ENCODE peak calls at places on chromosomes 6 and 20, in five cellular contexts. Z, M, N, B and T are unnamed samples.
A peak's percentile ranks its signal among the peaks of the same experiment; 100 is the strongest.

GRCh38 chr20:63224272-63225081 is 8.5 kb upstream of the YTHDF1 start:
- DNase-seq in M (peak; percentile 46), B (no peak), Z (peak; percentile 41), N (peak; percentile 44), T (no peak)

GRCh38 chr20:53621482-53622246 is 28.0 kb upstream of the ZNF217 start:
- DNase-seq in Z (peak; percentile 33), N (peak; percentile 82), B (peak; percentile 100), M (peak; percentile 95), T (no peak)

GRCh38 chr6:158773581-158774449 is 45.4 kb downstream of the EZR start:
- DNase-seq in N (no peak), Z (peak; percentile 74), B (no peak), M (no peak), T (no peak)

GRCh38 chr20:21052686-21053001 is 53.5 kb downstream of the LINC00237 start:
- DNase-seq in Z (no peak), N (no peak), B (no peak), M (no peak), T (no peak)

GRCh38 chr20:15637971-15638754 is 935.1 kb downstream of the KIF16B start:
- DNase-seq in B (no peak), Z (peak; percentile 45), M (no peak), N (no peak), T (no peak)

GRCh38 chr6:151430886-151431285 is 21.0 kb downstream of the RMND1 start:
- DNase-seq in Z (peak; percentile 49), B (no peak), M (no peak), N (no peak), T (no peak)

GRCh38 chr6:165849539-165850430 is 186.7 kb upstream of the PDE10A start:
- DNase-seq in B (no peak), M (peak; percentile 32), Z (no peak), N (no peak), T (peak; percentile 83)

GRCh38 chr6:75849329-75850025 is 100.4 kb downstream of the MYO6 start:
- DNase-seq in M (peak; percentile 11), N (peak; percentile 19), B (no peak), Z (no peak), T (no peak)

GRCh38 chr6:147048930-147049329 is 155.3 kb upstream of the STXBP5 start:
- DNase-seq in Z (no peak), N (peak; percentile 15), M (no peak), B (no peak), T (no peak)

GRCh38 chr6:7726416-7727149 is 684 bp downstream of the BMP6 start:
- DNase-seq in B (no peak), N (no peak), M (no peak), Z (peak; percentile 50), T (peak; percentile 87)

GRCh38 chr6:46505693-46506512 is 14.7 kb upstream of the RCAN2 start:
- DNase-seq in Z (no peak), M (no peak), N (no peak), B (no peak), T (no peak)

GRCh38 chr6:68468244-68468884 is 166.7 kb upstream of the ADGRB3 start:
- DNase-seq in M (peak; percentile 2), Z (peak; percentile 42), N (no peak), B (no peak), T (no peak)

GRCh38 chr6:43911354-43911624 is 141.3 kb downstream of the VEGFA start:
- DNase-seq in B (no peak), Z (no peak), N (peak; percentile 16), M (no peak), T (no peak)

GRCh38 chr6:37783025-37783825 is 36.3 kb upstream of the ZFAND3 start:
- DNase-seq in Z (peak; percentile 84), M (no peak), N (peak; percentile 23), B (no peak), T (no peak)

GRCh38 chr6:146813554-146813953 is 214.8 kb downstream of the ADGB start:
- DNase-seq in B (no peak), N (peak; percentile 32), M (peak; percentile 69), Z (no peak), T (no peak)

GRCh38 chr6:167409689-167410088 is 84.8 kb downstream of the TTLL2 start:
- DNase-seq in M (no peak), N (no peak), B (no peak), Z (no peak), T (peak; percentile 74)

GRCh38 chr6:73129653-73130443 is 95.4 kb downstream of the KHDC1L start:
- DNase-seq in N (peak; percentile 66), Z (peak; percentile 79), B (no peak), M (peak; percentile 82), T (peak; percentile 94)

GRCh38 chr6:98641929-98642328 is 192.4 kb upstream of the POU3F2 start:
- DNase-seq in Z (no peak), M (no peak), N (no peak), B (peak; percentile 56), T (no peak)

GRCh38 chr6:73451166-73452106 is 661 bp downstream of the CGAS start:
- DNase-seq in N (peak; percentile 43), M (peak; percentile 49), B (peak; percentile 41), Z (peak; percentile 48), T (no peak)

GRCh38 chr6:11393713-11394627 is 143.6 kb upstream of the TMEM170B start:
- DNase-seq in Z (no peak), M (peak; percentile 36), N (peak; percentile 3), B (no peak), T (no peak)

GRCh38 chr20:11182715-11183114 is 508.9 kb upstream of the JAG1 start:
- DNase-seq in M (peak; percentile 57), N (no peak), B (no peak), Z (no peak), T (no peak)

GRCh38 chr20:49880177-49880576 is 35.2 kb downstream of the SPATA2 start:
- DNase-seq in N (peak; percentile 78), M (peak; percentile 24), Z (no peak), B (no peak), T (no peak)

GRCh38 chr20:40868568-40869223 is 159.9 kb upstream of the TOP1 start:
- DNase-seq in B (peak; percentile 10), N (peak; percentile 85), Z (no peak), M (peak; percentile 71), T (no peak)

GRCh38 chr6:18022398-18023231 is 35.2 kb upstream of the KIF13A start:
- DNase-seq in N (peak; percentile 57), M (peak; percentile 80), B (no peak), Z (peak; percentile 95), T (no peak)

GRCh38 chr6:105137388-105137787 is 42.4 kb downstream of the POPDC3 start:
- DNase-seq in Z (no peak), B (peak; percentile 8), N (no peak), M (peak; percentile 18), T (no peak)

GRCh38 chr20:44343162-44343675 is 6.4 kb downstream of the R3HDML start:
- DNase-seq in Z (no peak), B (no peak), M (no peak), N (no peak), T (no peak)

GRCh38 chr6:15776458-15776980 is 113.7 kb upstream of the DTNBP1 start:
- DNase-seq in N (no peak), B (no peak), M (no peak), Z (no peak), T (no peak)

GRCh38 chr20:62557999-62558408 is 82.2 kb upstream of the GATA5 start:
- DNase-seq in Z (no peak), N (no peak), B (no peak), M (no peak), T (no peak)

GRCh38 chr6:21769973-21770372 is 176.4 kb downstream of the SOX4 start:
- DNase-seq in Z (no peak), B (no peak), M (no peak), N (peak; percentile 59), T (no peak)

GRCh38 chr6:111533087-111533784 is 50.2 kb upstream of the REV3L start:
- DNase-seq in M (no peak), B (no peak), N (no peak), Z (peak; percentile 72), T (no peak)